ENCODE peak calls at places on chromosomes 12 and 14, in four cellular contexts. C is GM12878, M is H1, H is K562. B is an unnamed sample.

GRCh38 chr14:97713023-97713422 is 915.8 kb downstream of the VRK1 start:
- DNase-seq in H (no peak), C (no peak), M (no peak), B (no peak)

GRCh38 chr12:50257226-50258166 is 25.8 kb downstream of the LIMA1 start:
- DNase-seq in M (no peak), H (no peak), C (no peak), B (peak; percentile 64)

GRCh38 chr12:94114166-94114565 is 34.2 kb upstream of the PLXNC1 start:
- DNase-seq in H (no peak), C (no peak), M (no peak), B (no peak)

GRCh38 chr14:22781606-22782000 is 15.1 kb downstream of the OXA1L start:
- DNase-seq in C (no peak), M (no peak), H (no peak), B (peak; percentile 43)

GRCh38 chr12:79514730-79515525 is 175.8 kb downstream of the PAWR start:
- DNase-seq in M (no peak), H (no peak), C (no peak), B (peak; percentile 35)

GRCh38 chr12:58774731-58775130 is 145.6 kb downstream of the LRIG3 start:
- DNase-seq in M (no peak), H (no peak), C (no peak), B (no peak)

GRCh38 chr14:52706286-52706685 is 714 bp upstream of the PSMC6 start:
- DNase-seq in H (peak; percentile 39), C (no peak), M (no peak), B (peak; percentile 10)

GRCh38 chr14:36505193-36505815 is 14.7 kb downstream of the NKX2-1 start:
- DNase-seq in M (no peak), C (no peak), H (no peak), B (no peak)

GRCh38 chr12:71799105-71799504 is 40.5 kb upstream of the TBC1D15 start:
- DNase-seq in M (no peak), H (no peak), C (no peak), B (peak; percentile 59)

GRCh38 chr12:51430196-51430895 is 5.7 kb downstream of the SLC4A8 start:
- DNase-seq in M (no peak), H (no peak), C (no peak), B (no peak)

GRCh38 chr14:26334288-26334687 is 263.5 kb downstream of the NOVA1 start:
- DNase-seq in M (no peak), H (no peak), C (no peak), B (no peak)

GRCh38 chr14:73241481-73242165 is 4.3 kb downstream of the PAPLN start:
- DNase-seq in M (no peak), C (no peak), H (no peak), B (no peak)

GRCh38 chr12:130729344-130729743 is 13.2 kb upstream of the RIMBP2 start:
- DNase-seq in H (no peak), M (no peak), C (no peak), B (no peak)

GRCh38 chr14:79581912-79582576 is 629.3 kb downstream of the DIO2 start:
- DNase-seq in M (no peak), C (no peak), H (no peak), B (peak; percentile 65)

GRCh38 chr12:32201996-32202395 is 95.3 kb downstream of the BICD1 start:
- DNase-seq in H (no peak), C (no peak), M (no peak), B (no peak)

GRCh38 chr12:7113389-7113871 is 4.4 kb upstream of the C1RL start:
- DNase-seq in C (no peak), H (peak; percentile 40), M (no peak), B (peak; percentile 44)

GRCh38 chr14:77458249-77458950 is 507 bp downstream of the AHSA1 start:
- DNase-seq in M (no peak), H (peak; percentile 33), C (no peak), B (peak; percentile 18)

GRCh38 chr12:45558353-45558752 is 171.2 kb upstream of the ARID2 start:
- DNase-seq in H (no peak), M (no peak), C (no peak), B (no peak)
- TF ChIP-seq CHD1 in H (no peak), M (no peak), C (no peak), B (no peak)

DNA sequence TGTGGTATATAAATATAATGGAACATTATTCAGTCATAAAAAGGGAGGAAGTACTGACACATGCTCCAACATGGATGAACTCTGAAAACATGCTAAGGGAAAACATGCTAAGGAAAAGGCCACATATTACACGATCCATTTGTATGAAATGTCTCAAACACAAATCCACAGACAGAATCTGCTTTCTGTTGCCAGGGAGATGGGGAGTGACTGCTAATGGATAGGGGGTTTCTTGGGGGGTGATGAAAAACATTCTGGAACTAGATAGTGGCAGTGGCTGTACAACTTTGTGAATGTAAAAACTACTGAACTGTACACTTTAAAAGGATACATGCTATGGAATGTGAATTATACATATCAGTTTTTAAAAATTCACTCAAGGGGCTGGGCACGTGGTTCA is 6.6 kb downstream of the PPTC7 start:
- DNase-seq in C (no peak), H (no peak), M (no peak), B (no peak)
- TF ChIP-seq CHD1 in C (no peak), H (no peak), M (no peak), B (no peak)

GRCh38 chr14:100531591-100532121 is 55.6 kb downstream of the BEGAIN start:
- DNase-seq in M (no peak), H (no peak), C (no peak), B (no peak)
- TF ChIP-seq CHD1 in M (no peak), H (no peak), C (no peak), B (no peak)

DNA sequence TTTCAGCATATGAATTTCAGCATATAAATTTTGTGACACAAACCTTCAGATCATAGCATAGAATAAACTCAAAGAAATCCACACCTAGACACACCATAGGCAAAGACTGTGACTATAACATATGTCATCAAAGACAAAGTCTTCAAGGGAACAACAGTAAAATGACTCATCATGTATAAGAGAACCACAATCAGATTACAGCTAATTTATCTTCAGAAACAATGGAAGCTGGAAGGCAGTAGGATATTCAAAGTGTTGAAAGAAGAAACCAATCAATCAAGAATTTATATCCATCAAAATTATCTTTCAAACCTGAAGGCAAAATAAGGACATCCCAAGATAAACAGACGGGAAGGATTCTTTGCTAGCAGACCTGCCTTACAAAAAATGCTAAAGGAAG is 29.0 kb downstream of the DLK1 start:
- DNase-seq in C (no peak), M (no peak), H (peak; percentile 39), B (peak; percentile 36)
- TF ChIP-seq CHD1 in C (no peak), M (no peak), H (no peak), B (no peak)

GRCh38 chr14:66509874-66510273 is 1.9 kb downstream of the GPHN start:
- DNase-seq in H (no peak), C (no peak), M (no peak), B (no peak)
- TF ChIP-seq CHD1 in H (no peak), C (no peak), M (no peak), B (no peak)

GRCh38 chr12:131808744-131809371 is 19.3 kb upstream of the MMP17 start:
- DNase-seq in M (no peak), C (peak; percentile 7), H (no peak), B (no peak)
- TF ChIP-seq CHD1 in M (no peak), C (no peak), H (no peak), B (no peak)

GRCh38 chr12:101769865-101770264 is 30.6 kb upstream of the SYCP3 start:
- DNase-seq in H (no peak), M (no peak), C (no peak), B (no peak)

GRCh38 chr12:101773560-101774206 is 34.4 kb upstream of the SYCP3 start:
- DNase-seq in M (peak; percentile 5), C (peak; percentile 41), H (peak; percentile 64), B (peak; percentile 75)

GRCh38 chr12:101768781-101769180 is 29.5 kb upstream of the SYCP3 start:
- DNase-seq in M (no peak), H (no peak), C (no peak), B (no peak)

GRCh38 chr12:101775814-101776213 is 36.6 kb upstream of the SYCP3 start:
- DNase-seq in H (no peak), M (no peak), C (no peak), B (no peak)

DNA sequence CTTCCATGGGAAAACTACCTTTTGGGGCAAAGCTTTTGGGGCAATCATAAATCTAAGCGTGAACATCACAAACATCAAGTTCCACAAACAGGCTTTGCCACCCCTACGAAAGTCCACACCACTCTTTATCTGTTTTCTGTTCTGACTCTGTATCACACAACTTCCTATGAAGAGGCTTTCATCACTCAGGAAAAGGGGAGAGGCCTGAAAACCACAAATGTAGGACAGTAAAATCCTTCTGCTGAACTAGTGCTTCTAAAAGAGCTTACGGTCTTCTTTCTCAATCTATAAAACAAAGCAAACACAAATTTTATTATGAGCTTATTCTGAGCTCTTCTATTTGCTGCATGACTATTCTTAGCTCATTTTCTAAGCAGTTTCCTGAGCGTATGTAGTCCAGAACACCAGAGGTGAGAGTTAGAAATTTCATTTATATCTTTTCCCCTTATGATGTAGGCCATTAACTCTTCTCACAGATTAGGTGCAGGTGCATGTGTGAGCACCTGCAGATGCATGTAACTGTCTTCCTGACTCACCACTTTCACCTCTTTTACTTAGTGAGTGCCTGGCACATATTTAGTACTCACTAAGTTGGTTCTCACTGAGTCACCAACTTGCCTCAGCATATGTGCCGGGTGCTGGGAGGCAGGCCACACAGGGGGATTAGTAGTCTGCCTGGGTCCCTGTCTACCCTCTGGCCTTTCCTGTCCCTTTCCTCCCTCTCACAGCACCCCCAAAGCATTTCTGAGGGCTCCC is 32.9 kb upstream of the SYCP3 start:
- DNase-seq in C (no peak), M (no peak), H (no peak), B (no peak)
- TF ChIP-seq CHD1 in C (no peak), M (no peak), H (no peak), B (no peak)

DNA sequence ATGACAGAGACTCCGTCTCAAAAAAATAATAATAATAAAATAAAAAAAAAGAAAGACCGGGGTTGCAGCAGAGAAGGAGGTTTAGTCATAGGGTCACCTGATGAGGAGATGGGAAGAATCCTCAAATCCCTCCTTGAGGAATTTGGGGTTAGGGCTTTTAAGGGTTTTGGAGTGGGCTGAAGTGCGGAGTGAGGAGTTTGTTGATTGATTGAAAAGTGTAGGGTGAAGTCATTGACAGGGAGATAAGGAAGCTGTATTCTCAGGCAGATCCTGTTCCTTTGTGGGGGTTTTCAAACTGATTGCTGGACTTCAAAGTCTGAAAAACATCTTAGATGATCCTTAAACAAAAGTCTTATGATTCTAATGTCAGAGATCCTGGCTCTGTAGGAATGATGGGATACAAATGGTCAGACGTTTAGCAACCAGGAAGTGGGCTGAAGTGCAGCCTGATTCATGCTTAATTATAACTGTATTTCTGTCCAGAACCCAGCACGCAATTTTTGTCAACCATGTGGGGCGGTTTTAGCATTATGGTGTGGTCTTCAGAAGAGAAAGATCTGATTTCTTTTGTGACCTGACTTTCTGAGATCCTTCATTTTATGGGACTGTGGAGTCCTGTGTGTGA is 16.0 kb downstream of the FNTB start:
- DNase-seq in M (no peak), C (no peak), H (no peak), B (peak; percentile 48)
- TF ChIP-seq CHD1 in M (no peak), C (no peak), H (no peak), B (no peak)

DNA sequence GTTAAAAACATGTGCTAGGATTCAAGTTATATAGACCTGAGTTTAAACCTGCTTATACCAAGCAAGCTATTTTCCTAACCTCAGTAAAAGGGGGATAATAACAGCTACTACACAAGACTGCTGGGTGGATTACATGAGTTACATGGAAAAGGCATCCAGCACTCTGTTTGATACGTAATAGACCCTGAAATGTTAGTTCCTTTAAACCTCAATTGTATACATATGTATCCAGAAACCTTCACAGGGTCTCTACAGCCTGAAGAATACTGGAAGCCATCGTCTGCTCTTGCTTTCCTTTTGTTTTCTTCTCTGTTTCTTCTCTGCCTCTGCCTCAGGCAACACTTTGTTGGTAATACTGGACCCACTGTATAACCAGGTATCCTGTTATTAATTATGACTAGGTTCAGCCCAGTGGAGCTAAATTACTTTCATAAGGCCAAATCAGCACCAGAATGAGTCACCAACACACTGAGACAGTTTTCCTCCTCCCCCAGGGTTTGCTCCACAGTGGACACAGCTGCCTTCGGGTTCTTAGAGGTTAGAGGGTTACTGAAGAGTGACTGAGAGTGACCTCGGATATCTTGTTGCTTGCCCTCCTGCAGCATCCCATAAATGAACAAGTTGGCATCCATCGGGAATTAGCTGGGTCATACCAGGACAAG is 127.1 kb downstream of the CAPZA3 start:
- DNase-seq in H (no peak), M (no peak), C (no peak), B (peak; percentile 73)
- TF ChIP-seq CHD1 in H (no peak), M (no peak), C (no peak), B (no peak)